ENCODE peak calls at places on chromosome 10, in six cellular contexts. P is stimulated activated CD4-positive, alpha-beta T cell treated with anti-CD3 and anti-CD28 coated beads, Interleukin-2, amount 100 ng/mL, for 24 hours; H is PC-3; X is smooth muscle cell of the brain vasculature; S is activated T-cell treated with anti-CD3 and anti-CD28 coated beads for 24 hours; A is H54. O is an unnamed sample.

GRCh38 chr10:14617125-14617524 is 157.6 kb downstream of the FAM107B start:
- DNase-seq in H (no peak), P (no peak), S (no peak), X (no peak), A (no peak), O (no peak)

GRCh38 chr10:69449841-69450240 is 1.4 kb upstream of the TSPAN15 start:
- DNase-seq in H (peak; percentile 98), S (peak; percentile 25), P (peak; percentile 41), A (peak; percentile 77), X (no peak), O (peak; percentile 92)

GRCh38 chr10:117439243-117439912 is 64.1 kb upstream of the PDZD8 start:
- DNase-seq in P (no peak), X (no peak), S (no peak), H (peak; percentile 64), A (no peak), O (peak; percentile 42)

GRCh38 chr10:96511044-96511945 is 2.4 kb downstream of the TLL2 start:
- DNase-seq in H (peak; percentile 69), A (peak; percentile 55), X (no peak), S (no peak), P (peak; percentile 20), O (peak; percentile 89)

GRCh38 chr10:121076760-121077159 is 225.6 kb downstream of the WDR11 start:
- DNase-seq in H (no peak), A (no peak), P (no peak), S (no peak), X (no peak), O (no peak)

GRCh38 chr10:59648711-59649201 is 60.9 kb downstream of the SLC16A9 start:
- DNase-seq in A (no peak), X (no peak), S (no peak), P (no peak), H (no peak), O (no peak)

GRCh38 chr10:73233883-73234282 is 13.2 kb downstream of the DNAJC9 start:
- DNase-seq in X (no peak), A (no peak), S (no peak), P (no peak), H (no peak), O (no peak)

GRCh38 chr10:116316533-116316932 is 7.7 kb upstream of the CCDC172 start:
- DNase-seq in S (no peak), X (no peak), H (no peak), P (no peak), A (no peak), O (no peak)

O was measured in DMS53.